ENCODE peak calls at places on chromosomes 6 and 20, in ten cellular contexts. S is activated CD8-positive, alpha-beta memory T cell treated with anti-CD3 and anti-CD28 coated beads for 1 hour; K is AML-193; O is stimulated activated CD4-positive, alpha-beta T cell treated with anti-CD3 and anti-CD28 coated beads, Interleukin-1b, Interleukin-23, amount 100 ng/mL, for 4 hours; Z is amniotic stem cell; V is T-cell; J is NT2/D1; P is cardiac muscle cell; Y is stimulated activated naive CD8-positive, alpha-beta T cell treated with anti-CD3 and anti-CD28 coated beads, Interleukin-15, Interleukin-2, amounts not matched to agents 100 U/mL and 50 U/mL, for 24 hours; L is stimulated activated CD8-positive, alpha-beta memory T cell treated with anti-CD3 and anti-CD28 coated beads, Interleukin-15, amount 100 ng/mL, for 1 hour. I is an unnamed sample.

GRCh38 chr6:108596947-108597346 is 36.2 kb downstream of the FOXO3 start:
- DNase-seq in S (no peak), K (peak), O (no peak), Z (no peak), V (no peak), J (no peak), P (no peak), Y (no peak), L (no peak), I (no peak)

GRCh38 chr6:150831577-150831976 is 33.9 kb upstream of the MTHFD1L start:
- DNase-seq in S (no peak), K (no peak), O (no peak), Z (no peak), V (no peak), J (no peak), P (no peak), Y (no peak), L (no peak), I (no peak)

GRCh38 chr6:52570291-52570700 is 6.6 kb downstream of the TRAM2 start:
- DNase-seq in S (no peak), K (no peak), O (no peak), Z (no peak), V (no peak), J (no peak), P (peak), Y (no peak), L (no peak), I (no peak)

GRCh38 chr6:37643851-37644672 is 53.6 kb downstream of the MDGA1 start:
- DNase-seq in S (no peak), K (no peak), O (no peak), Z (no peak), V (peak), J (no peak), P (peak), Y (no peak), L (no peak), I (no peak)

GRCh38 chr6:55913213-55914195 is 38.1 kb upstream of the BMP5 start:
- DNase-seq in S (no peak), K (peak), O (no peak), Z (no peak), V (no peak), J (no peak), P (no peak), Y (no peak), L (no peak), I (no peak)

GRCh38 chr20:32858189-32858588 is 534 bp upstream of the EFCAB8 start:
- DNase-seq in S (no peak), K (no peak), O (no peak), Z (no peak), V (no peak), J (peak), P (no peak), Y (no peak), L (no peak), I (no peak)

GRCh38 chr6:114862064-114862463 is 519.2 kb upstream of the HS3ST5 start:
- DNase-seq in S (no peak), K (no peak), O (no peak), Z (no peak), V (no peak), J (no peak), P (no peak), Y (no peak), L (no peak), I (no peak)

GRCh38 chr6:33758807-33759206 is 12.1 kb upstream of the IP6K3 start:
- DNase-seq in S (no peak), K (no peak), O (no peak), Z (no peak), V (no peak), J (no peak), P (no peak), Y (no peak), L (no peak), I (no peak)

GRCh38 chr20:8187740-8188139 is 55.7 kb downstream of the PLCB1 start:
- DNase-seq in S (no peak), K (no peak), O (no peak), Z (no peak), V (no peak), J (no peak), P (peak), Y (no peak), L (no peak), I (no peak)

GRCh38 chr6:37485259-37485658 is 14.4 kb downstream of the CCDC167 start:
- DNase-seq in S (no peak), K (no peak), O (no peak), Z (no peak), V (no peak), J (no peak), P (no peak), Y (no peak), L (no peak), I (no peak)

GRCh38 chr6:156957931-156958547 is 180.9 kb downstream of the ARID1B start:
- DNase-seq in S (no peak), K (no peak), O (no peak), Z (no peak), V (no peak), J (no peak), P (no peak), Y (no peak), L (no peak), I (no peak)

GRCh38 chr6:120173250-120173649 is 823.7 kb upstream of the MAN1A1 start:
- DNase-seq in S (no peak), K (no peak), O (no peak), Z (no peak), V (no peak), J (no peak), P (no peak), Y (no peak), L (no peak), I (no peak)

GRCh38 chr6:100232791-100233573 is 231.7 kb downstream of the SIM1 start:
- DNase-seq in S (no peak), K (no peak), O (no peak), Z (no peak), V (no peak), J (no peak), P (no peak), Y (no peak), L (no peak), I (no peak)

GRCh38 chr6:105667061-105667460 is 264.2 kb upstream of the PREP start:
- DNase-seq in S (no peak), K (no peak), O (no peak), Z (no peak), V (no peak), J (no peak), P (no peak), Y (no peak), L (no peak), I (no peak)

GRCh38 chr6:444653-445275 is 53.2 kb downstream of the IRF4 start:
- DNase-seq in S (no peak), K (no peak), O (peak), Z (no peak), V (peak), J (no peak), P (no peak), Y (peak), L (no peak), I (no peak)

GRCh38 chr6:168703970-168704369 is 263.0 kb downstream of the SMOC2 start:
- DNase-seq in S (no peak), K (no peak), O (no peak), Z (no peak), V (no peak), J (no peak), P (peak), Y (no peak), L (no peak), I (no peak)

GRCh38 chr6:124903797-124904196 is 58.4 kb upstream of the RNF217 start:
- DNase-seq in S (no peak), K (no peak), O (no peak), Z (no peak), V (no peak), J (no peak), P (no peak), Y (no peak), L (no peak), I (no peak)

GRCh38 chr6:12254228-12254627 is 35.9 kb upstream of the EDN1 start:
- DNase-seq in S (no peak), K (no peak), O (no peak), Z (no peak), V (no peak), J (no peak), P (no peak), Y (no peak), L (no peak), I (no peak)

GRCh38 chr6:90859056-90859455 is 272.2 kb upstream of the MAP3K7 start:
- DNase-seq in S (no peak), K (no peak), O (no peak), Z (no peak), V (no peak), J (no peak), P (no peak), Y (no peak), L (no peak), I (no peak)

GRCh38 chr6:71463061-71463460 is 174.4 kb downstream of the OGFRL1 start:
- DNase-seq in S (no peak), K (no peak), O (no peak), Z (no peak), V (no peak), J (no peak), P (peak), Y (no peak), L (no peak), I (no peak)

GRCh38 chr6:112016335-112016734 is 37.6 kb upstream of the CCN6 start:
- DNase-seq in S (no peak), K (no peak), O (peak), Z (no peak), V (no peak), J (no peak), P (peak), Y (peak), L (no peak), I (no peak)